ENCODE peak calls at places on chromosomes 5 and 9, in seven cellular contexts. S is fibroblast of lung, P is cardiac muscle cell, T is sigmoid colon, M is GM06990, L is mucosa of descending colon, O is GM10248. Y is an unnamed sample.

GRCh38 chr5:73893813-73894212 is 267.8 kb downstream of the ARHGEF28 start:
- DNase-seq in S (no peak), P (no peak), T (no peak), M (no peak), L (no peak), O (no peak), Y (no peak)

GRCh38 chr9:112322701-112323377 is 10.6 kb downstream of the PTBP3 start:
- DNase-seq in S (no peak), P (no peak), T (no peak), M (no peak), L (no peak), O (no peak), Y (no peak)

GRCh38 chr9:86080112-86080579 is 19.2 kb downstream of the GOLM1 start:
- DNase-seq in S (no peak), P (no peak), T (no peak), M (no peak), L (no peak), O (no peak), Y (no peak)

GRCh38 chr5:125277494-125278154 is 531.2 kb upstream of the ZNF608 start:
- DNase-seq in S (peak), P (no peak), T (no peak), M (no peak), L (no peak), O (no peak), Y (no peak)

GRCh38 chr5:159819671-159820411 is 96.4 kb upstream of the ADRA1B start:
- DNase-seq in S (no peak), P (no peak), T (peak), M (peak), L (peak), O (no peak), Y (no peak)

GRCh38 chr5:163506726-163507125 is 1.3 kb downstream of the MAT2B start:
- DNase-seq in S (peak), P (no peak), T (no peak), M (no peak), L (no peak), O (no peak), Y (peak)

GRCh38 chr5:173671121-173671949 is 54.9 kb upstream of the BOD1 start:
- DNase-seq in S (peak), P (no peak), T (no peak), M (no peak), L (no peak), O (no peak), Y (no peak)

GRCh38 chr5:181052526-181052927 is 12.5 kb downstream of the BTNL9 start:
- DNase-seq in S (peak), P (no peak), T (no peak), M (peak), L (no peak), O (no peak), Y (peak)

GRCh38 chr5:61304611-61305369 is 27.3 kb upstream of the ZSWIM6 start:
- DNase-seq in S (peak), P (no peak), T (no peak), M (no peak), L (peak), O (no peak), Y (no peak)

GRCh38 chr9:105148328-105149006 is 96.0 kb upstream of the SLC44A1 start:
- DNase-seq in S (no peak), P (no peak), T (no peak), M (no peak), L (no peak), O (no peak), Y (no peak)

GRCh38 chr9:105147095-105147871 is 97.2 kb upstream of the SLC44A1 start:
- DNase-seq in S (no peak), P (no peak), T (no peak), M (no peak), L (no peak), O (no peak), Y (no peak)

GRCh38 chr9:105151686-105151995 is 92.8 kb upstream of the SLC44A1 start:
- DNase-seq in S (no peak), P (no peak), T (no peak), M (no peak), L (no peak), O (no peak), Y (no peak)

GRCh38 chr9:105154723-105155191 is 89.7 kb upstream of the SLC44A1 start:
- DNase-seq in S (peak), P (no peak), T (no peak), M (no peak), L (no peak), O (no peak), Y (no peak)

GRCh38 chr9:105150991-105151685 is 93.3 kb upstream of the SLC44A1 start:
- DNase-seq in S (peak), P (no peak), T (no peak), M (no peak), L (no peak), O (no peak), Y (peak)
- TF ChIP-seq CTCF in S (no peak), P (no peak), T (no peak), M (no peak), L (no peak), O (no peak), Y (no peak)

DNA sequence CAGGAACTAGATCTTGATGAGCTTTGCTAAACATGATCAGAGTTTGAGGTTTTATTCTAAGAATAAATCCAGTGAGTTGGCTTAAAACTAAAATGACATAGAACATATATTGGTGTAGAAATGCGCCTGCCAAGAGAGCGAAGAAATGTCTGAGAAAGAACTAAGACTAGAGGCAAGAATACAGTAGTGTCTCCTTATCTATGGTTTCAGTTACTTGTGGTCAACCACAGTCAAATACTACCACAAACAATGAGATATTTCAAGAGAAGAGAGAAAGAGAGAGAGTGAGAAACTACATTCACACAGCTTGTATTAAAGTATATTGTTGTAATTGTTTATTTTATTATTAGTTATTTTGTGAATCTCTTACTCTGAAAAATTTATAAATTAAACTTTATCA is 254.4 kb upstream of the CDH10 start:
- DNase-seq in S (peak), P (no peak), T (no peak), M (no peak), L (no peak), O (no peak), Y (no peak)
- TF ChIP-seq CTCF in S (no peak), P (no peak), T (no peak), M (no peak), L (no peak), O (no peak), Y (no peak)

GRCh38 chr5:167709625-167710024 is 581.8 kb upstream of the WWC1 start:
- DNase-seq in S (no peak), P (no peak), T (no peak), M (no peak), L (no peak), O (no peak), Y (no peak)

GRCh38 chr5:167710444-167711025 is 580.9 kb upstream of the WWC1 start:
- DNase-seq in S (peak), P (no peak), T (no peak), M (no peak), L (no peak), O (no peak), Y (no peak)

GRCh38 chr5:167713186-167713585 is 578.3 kb upstream of the WWC1 start:
- DNase-seq in S (no peak), P (no peak), T (no peak), M (no peak), L (no peak), O (no peak), Y (no peak)

GRCh38 chr5:167708449-167708848 is 583.0 kb upstream of the WWC1 start:
- DNase-seq in S (no peak), P (no peak), T (no peak), M (no peak), L (no peak), O (no peak), Y (no peak)
- TF ChIP-seq CTCF in S (no peak), P (no peak), T (no peak), M (no peak), L (no peak), O (no peak), Y (no peak)

DNA sequence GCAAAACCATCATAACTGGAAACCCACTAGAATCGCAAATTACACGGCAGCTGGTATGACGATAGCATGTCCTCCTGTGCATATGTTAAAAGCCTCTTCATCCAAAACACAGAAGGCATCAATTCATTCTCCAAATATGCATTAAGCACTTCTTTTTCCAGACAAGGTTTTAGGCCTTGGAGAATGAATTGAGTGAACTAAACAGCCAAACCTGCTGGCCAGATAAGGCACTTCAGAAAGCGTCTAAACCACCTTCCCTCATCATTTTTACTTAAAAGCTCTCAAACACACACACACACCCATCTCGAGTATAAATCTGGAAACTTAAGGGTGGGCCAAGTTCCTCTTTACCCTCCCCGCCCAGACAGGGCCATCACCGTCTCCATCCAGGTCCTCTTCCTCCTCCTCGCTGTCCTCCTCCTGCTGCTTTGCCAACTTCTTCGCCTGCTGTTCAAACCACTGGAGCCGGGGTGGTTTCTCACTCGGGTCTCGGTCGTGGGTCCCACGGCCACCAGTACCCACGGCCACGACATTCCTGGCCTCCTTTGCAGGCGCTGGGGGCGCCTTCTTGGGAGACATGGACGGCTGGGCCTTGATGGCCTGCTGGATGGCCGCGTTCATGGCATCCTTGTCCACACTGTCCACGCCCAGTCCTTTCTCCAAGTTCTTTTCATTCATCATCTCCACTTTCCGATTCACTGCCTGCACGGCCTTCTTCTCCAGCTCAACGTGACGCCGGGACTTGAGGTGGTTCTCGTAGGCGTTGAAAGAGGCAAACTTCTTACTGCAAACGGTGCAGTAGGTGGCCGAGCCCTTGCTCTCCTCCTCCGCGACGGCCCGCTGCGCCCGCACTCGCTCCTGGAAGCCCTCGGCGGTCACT is 696 bp downstream of the ZNF622 start:
- DNase-seq in S (peak), P (no peak), T (no peak), M (peak), L (no peak), O (no peak), Y (no peak)
- TF ChIP-seq CTCF in S (no peak), P (no peak), T (no peak), M (peak), L (no peak), O (no peak), Y (no peak)

GRCh38 chr5:32707394-32707997 is 3.6 kb upstream of the NPR3 start:
- DNase-seq in S (peak), P (peak), T (no peak), M (no peak), L (no peak), O (peak), Y (peak)
- TF ChIP-seq CTCF in S (peak), P (peak), T (peak), M (peak), L (no peak), O (peak), Y (peak)

GRCh38 chr9:122350577-122351355 is 20.1 kb upstream of the PTGS1 start:
- DNase-seq in S (peak), P (peak), T (peak), M (peak), L (peak), O (peak), Y (peak)

GRCh38 chr9:122354536-122355199 is 16.2 kb upstream of the PTGS1 start:
- DNase-seq in S (no peak), P (no peak), T (no peak), M (no peak), L (no peak), O (no peak), Y (no peak)

GRCh38 chr9:122356627-122357026 is 14.2 kb upstream of the PTGS1 start:
- DNase-seq in S (no peak), P (peak), T (no peak), M (no peak), L (no peak), O (no peak), Y (no peak)

GRCh38 chr9:122360891-122361290 is 9.9 kb upstream of the PTGS1 start:
- DNase-seq in S (peak), P (no peak), T (no peak), M (no peak), L (no peak), O (no peak), Y (no peak)

DNA sequence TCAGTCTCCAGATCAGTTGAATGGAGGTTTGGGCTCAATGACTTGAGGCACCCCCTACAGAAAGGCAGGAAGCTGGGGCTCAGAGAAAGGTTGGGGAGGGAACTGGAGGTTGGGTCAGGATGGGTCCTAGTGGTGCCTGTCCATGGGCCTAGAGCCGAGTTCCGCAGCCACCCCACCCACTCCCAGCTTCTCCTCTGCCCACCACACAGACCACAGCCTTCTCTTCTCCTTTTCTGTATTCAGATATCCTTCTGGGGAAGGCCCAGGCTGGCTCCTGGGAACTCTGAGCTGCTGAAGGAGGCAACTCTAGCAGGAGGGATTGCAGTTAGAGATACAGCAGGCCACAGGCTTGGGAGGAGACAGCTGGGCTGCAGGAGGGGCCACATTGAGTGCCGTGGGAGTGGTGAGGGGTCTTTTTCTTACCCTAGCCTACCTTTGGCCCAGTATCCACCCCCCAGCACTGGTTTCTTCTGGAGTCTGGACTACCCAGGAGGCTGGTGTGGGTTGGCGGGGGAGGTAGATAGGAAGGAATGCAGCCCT is 15.4 kb upstream of the PTGS1 start:
- DNase-seq in S (no peak), P (no peak), T (no peak), M (no peak), L (no peak), O (no peak), Y (no peak)
- TF ChIP-seq CTCF in S (no peak), P (no peak), T (no peak), M (no peak), L (no peak), O (no peak), Y (no peak)

GRCh38 chr5:88113429-88113828 is 155.2 kb downstream of the TMEM161B start:
- DNase-seq in S (no peak), P (no peak), T (no peak), M (no peak), L (no peak), O (no peak), Y (no peak)
- TF ChIP-seq CTCF in S (no peak), P (no peak), T (no peak), M (no peak), L (no peak), O (no peak), Y (no peak)

GRCh38 chr5:177526791-177527190 is 10.0 kb upstream of the DDX41 start:
- DNase-seq in S (no peak), P (no peak), T (peak), M (no peak), L (no peak), O (no peak), Y (no peak)

GRCh38 chr5:177524539-177524900 is 7.8 kb upstream of the DDX41 start:
- DNase-seq in S (no peak), P (no peak), T (peak), M (no peak), L (no peak), O (no peak), Y (no peak)

GRCh38 chr5:177523711-177524538 is 7.2 kb upstream of the DDX41 start:
- DNase-seq in S (no peak), P (no peak), T (peak), M (no peak), L (no peak), O (no peak), Y (no peak)

GRCh38 chr5:177526191-177526590 is 9.4 kb upstream of the DDX41 start:
- DNase-seq in S (no peak), P (no peak), T (peak), M (no peak), L (no peak), O (no peak), Y (no peak)

DNA sequence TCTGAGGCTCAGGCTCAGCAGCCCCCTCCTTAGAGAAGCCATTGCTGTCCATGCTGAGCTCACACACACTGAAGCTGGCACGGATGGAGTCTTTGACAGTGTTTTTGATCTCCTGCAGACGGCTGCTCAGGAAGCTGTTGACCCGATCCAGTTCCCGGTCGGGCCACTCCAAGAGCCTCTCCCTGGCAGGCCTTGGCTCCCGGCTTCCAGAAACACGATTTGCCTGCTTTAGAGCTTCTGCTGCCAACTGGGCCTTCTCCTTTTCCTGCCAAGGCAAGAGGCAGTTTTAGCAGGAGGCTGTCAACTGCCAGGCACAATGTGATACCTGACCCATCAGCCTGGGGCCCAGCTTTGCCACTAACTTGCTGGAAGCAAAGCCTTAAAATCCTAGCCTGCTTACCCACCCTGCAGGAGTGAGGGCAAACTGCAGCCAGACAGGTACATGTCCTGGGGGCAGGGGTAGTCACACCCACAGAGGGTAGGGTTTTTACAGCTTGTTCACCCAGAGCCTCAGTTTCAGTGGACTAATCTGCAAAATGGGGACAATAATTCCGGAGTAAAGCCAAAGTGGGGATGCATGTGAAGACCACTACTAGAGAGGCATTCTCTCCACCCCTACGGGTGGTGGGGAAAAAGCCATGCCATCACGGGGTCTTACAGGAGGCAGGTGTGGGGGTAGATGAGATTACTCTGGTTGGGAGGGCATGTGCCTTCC is 8.3 kb upstream of the DDX41 start:
- DNase-seq in S (no peak), P (no peak), T (peak), M (no peak), L (no peak), O (no peak), Y (no peak)
- TF ChIP-seq CTCF in S (no peak), P (peak), T (no peak), M (no peak), L (no peak), O (no peak), Y (no peak)

DNA sequence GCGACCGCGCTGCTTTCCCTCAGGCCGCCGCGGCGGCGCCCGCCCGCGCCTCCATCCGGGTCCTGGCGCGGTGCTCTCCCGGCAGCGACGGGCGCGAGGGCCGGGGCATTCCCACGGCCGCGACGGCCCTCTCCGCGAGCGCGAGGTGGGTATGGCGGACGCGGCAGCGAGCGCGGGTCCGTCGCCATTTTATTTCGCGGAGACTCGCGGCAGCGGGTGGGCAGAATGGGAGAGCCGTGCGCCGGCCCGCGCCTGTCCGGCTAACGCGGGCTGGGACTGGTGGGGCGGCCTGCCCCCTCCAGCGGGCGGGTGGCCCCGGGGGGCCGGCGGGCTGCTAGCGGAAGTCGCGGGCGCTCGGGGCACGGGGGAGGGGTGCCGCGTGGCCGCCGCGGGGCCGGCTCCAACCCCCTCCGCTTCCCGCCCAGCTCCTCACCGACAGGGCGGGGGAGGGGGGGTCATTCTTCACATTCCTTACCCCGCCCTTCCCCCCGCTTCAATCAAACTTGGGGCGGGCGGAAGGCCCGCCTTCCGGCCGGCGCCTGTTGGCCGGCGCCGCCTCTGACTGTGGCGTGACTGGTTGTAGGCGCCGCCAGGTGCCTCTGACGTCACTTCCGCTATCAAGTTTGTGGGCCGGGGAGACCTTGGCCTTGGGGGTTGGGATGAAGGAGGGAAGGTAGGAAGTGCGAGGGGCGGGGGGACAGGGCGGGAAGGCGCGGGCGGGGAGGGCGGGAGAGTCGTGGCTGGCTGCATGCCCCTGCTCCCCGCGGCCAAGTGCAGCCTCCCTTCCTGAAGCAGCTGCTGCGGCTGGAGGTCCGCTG is 82.2 kb downstream of the PTPDC1 start:
- DNase-seq in S (peak), P (peak), T (peak), M (peak), L (peak), O (peak), Y (peak)
- TF ChIP-seq CTCF in S (no peak), P (no peak), T (no peak), M (no peak), L (no peak), O (peak), Y (no peak)

DNA sequence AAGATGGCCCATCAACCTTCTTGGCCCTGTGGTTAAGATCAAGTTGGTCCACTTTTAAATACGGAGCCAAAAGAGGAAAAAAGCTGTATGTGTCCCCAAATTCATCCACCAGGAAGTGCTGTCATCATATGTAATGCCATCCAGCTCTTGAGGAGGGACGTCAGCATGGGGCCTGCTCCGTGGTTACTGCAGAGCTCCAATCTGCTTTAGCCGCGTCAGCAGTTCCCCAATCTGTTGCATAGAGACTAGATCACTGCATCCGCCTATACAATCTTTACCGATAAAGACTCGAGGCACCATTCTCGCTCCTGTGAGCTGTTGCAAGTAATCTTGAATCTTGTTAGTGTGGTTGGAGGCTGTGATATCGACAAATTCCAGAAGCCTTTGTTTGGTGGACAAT is 65.7 kb downstream of the GABRA6 start:
- DNase-seq in S (no peak), P (no peak), T (no peak), M (no peak), L (no peak), O (no peak), Y (no peak)
- TF ChIP-seq CTCF in S (no peak), P (no peak), T (no peak), M (no peak), L (no peak), O (no peak), Y (no peak)

Y was measured in GM13977.